ENCODE peak calls at places on chromosome 15, in nine cellular contexts. E is CD4-positive, alpha-beta T cell; Z is mammary epithelial cell; W is stomach; N is right atrium auricular region; X is endodermal cell; L is body of pancreas; Q is ovary; G is right lobe of liver. A is an unnamed sample.

GRCh38 chr15:34984884-34985630 is 3.0 kb downstream of the ZNF770 start:
- DNase-seq in E (no peak), Z (no peak), W (no peak), N (no peak), X (no peak), L (no peak), Q (no peak), G (peak; percentile 40), A (peak; percentile 46)

GRCh38 chr15:92801412-92801773 is 98.7 kb upstream of the CHD2 start:
- DNase-seq in E (no peak), Z (peak; percentile 59), W (no peak), N (no peak), X (no peak), L (peak; percentile 19), Q (no peak), G (no peak), A (no peak)

GRCh38 chr15:60101416-60101815 is 97.3 kb downstream of the FOXB1 start:
- DNase-seq in E (no peak), Z (no peak), W (no peak), N (no peak), X (no peak), L (no peak), Q (no peak), G (no peak), A (no peak)

GRCh38 chr15:59013246-59013645 is 25.8 kb downstream of the RNF111 start:
- DNase-seq in E (no peak), Z (no peak), W (no peak), N (no peak), X (no peak), L (no peak), Q (no peak), G (no peak), A (no peak)

GRCh38 chr15:88476635-88477038 is 9.1 kb downstream of the MRPS11 start:
- DNase-seq in E (no peak), Z (no peak), W (peak; percentile 45), N (no peak), X (peak; percentile 83), L (peak; percentile 55), Q (peak; percentile 48), G (peak; percentile 47), A (peak; percentile 62)

GRCh38 chr15:72230197-72231065 is 559 bp downstream of the PKM start:
- DNase-seq in E (peak; percentile 64), Z (peak; percentile 70), W (peak; percentile 84), N (peak; percentile 90), X (peak; percentile 91), L (peak; percentile 89), Q (peak; percentile 93), G (peak; percentile 94), A (peak; percentile 95)

GRCh38 chr15:56923174-56923579 is 4.7 kb downstream of the TCF12 start:
- DNase-seq in E (no peak), Z (no peak), W (no peak), N (no peak), X (no peak), L (no peak), Q (no peak), G (no peak), A (no peak)

GRCh38 chr15:46088486-46089437 is 453.9 kb downstream of the SQOR start:
- DNase-seq in E (no peak), Z (no peak), W (no peak), N (no peak), X (no peak), L (no peak), Q (no peak), G (no peak), A (no peak)

GRCh38 chr15:51536965-51537574 is 85.5 kb downstream of the DMXL2 start:
- DNase-seq in E (no peak), Z (no peak), W (no peak), N (no peak), X (no peak), L (no peak), Q (no peak), G (no peak), A (peak; percentile 6)

GRCh38 chr15:77532846-77533245 is 99.9 kb downstream of the LINGO1 start:
- DNase-seq in E (no peak), Z (no peak), W (peak; percentile 69), N (no peak), X (peak; percentile 42), L (no peak), Q (peak; percentile 12), G (no peak), A (no peak)

GRCh38 chr15:56913670-56914069 is 4.8 kb upstream of the TCF12 start:
- DNase-seq in E (no peak), Z (no peak), W (no peak), N (no peak), X (no peak), L (no peak), Q (no peak), G (no peak), A (no peak)

GRCh38 chr15:41513282-41514227 is at the start of gene LTK:
- DNase-seq in E (no peak), Z (no peak), W (no peak), N (no peak), X (peak; percentile 83), L (no peak), Q (peak; percentile 42), G (no peak), A (no peak)

GRCh38 chr15:57559875-57560274 is 31.8 kb upstream of the MYZAP start:
- DNase-seq in E (peak; percentile 78), Z (peak; percentile 43), W (peak; percentile 84), N (peak; percentile 81), X (peak; percentile 94), L (peak; percentile 83), Q (peak; percentile 74), G (peak; percentile 81), A (peak; percentile 80)

GRCh38 chr15:83786336-83786735 is 132.4 kb downstream of the ADAMTSL3 start:
- DNase-seq in E (no peak), Z (no peak), W (no peak), N (no peak), X (no peak), L (no peak), Q (no peak), G (no peak), A (no peak)

GRCh38 chr15:27410986-27411385 is 440.0 kb downstream of the GABRG3 start:
- DNase-seq in E (no peak), Z (no peak), W (no peak), N (no peak), X (no peak), L (no peak), Q (no peak), G (no peak), A (no peak)

GRCh38 chr15:68818671-68819450 is 1.8 kb downstream of the ANP32A start:
- DNase-seq in E (peak; percentile 47), Z (peak; percentile 47), W (peak; percentile 35), N (no peak), X (peak; percentile 87), L (peak; percentile 63), Q (peak; percentile 75), G (peak; percentile 76), A (peak; percentile 58)

DNA sequence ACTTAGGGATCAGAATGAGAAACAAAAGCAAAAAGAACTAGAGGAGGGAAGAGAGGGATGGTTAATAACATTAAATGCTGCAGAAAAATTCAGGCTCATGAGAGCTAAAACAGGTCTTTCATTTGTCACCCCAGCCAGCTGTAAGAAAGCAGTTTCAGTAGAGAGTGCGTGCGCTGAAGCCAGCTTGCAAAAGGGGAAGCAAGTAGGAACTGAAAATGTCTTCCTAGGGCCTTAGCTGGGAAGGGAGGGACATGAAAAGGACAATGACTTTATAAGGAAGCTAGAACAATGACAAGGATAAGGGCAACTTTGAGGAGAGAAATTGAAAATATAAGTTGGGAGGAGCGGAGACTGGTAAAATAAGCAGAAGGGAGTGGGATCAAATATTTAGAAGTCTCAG is 3.1 kb downstream of the CIAO2A start:
- DNase-seq in E (no peak), Z (no peak), W (no peak), N (no peak), X (no peak), L (peak; percentile 45), Q (no peak), G (no peak), A (no peak)
- H3K27ac ChIP-seq in E (no peak overlapping the region), Z (no peak overlapping the region), W (no peak overlapping the region), N (peak overlapping the region; percentile 91), X (no peak overlapping the region), L (no peak overlapping the region), Q (no peak overlapping the region), G (peak overlapping the region; percentile 9), A (peak overlapping the region; percentile 0)

GRCh38 chr15:99167640-99168039 is 62.8 kb downstream of the SYNM start:
- DNase-seq in E (no peak), Z (no peak), W (no peak), N (no peak), X (no peak), L (no peak), Q (no peak), G (no peak), A (no peak)

GRCh38 chr15:99169769-99170311 is 65.0 kb downstream of the SYNM start:
- DNase-seq in E (no peak), Z (no peak), W (no peak), N (no peak), X (no peak), L (peak; percentile 16), Q (no peak), G (no peak), A (peak; percentile 63)

GRCh38 chr15:99167201-99167600 is 62.3 kb downstream of the SYNM start:
- DNase-seq in E (no peak), Z (no peak), W (no peak), N (no peak), X (no peak), L (no peak), Q (no peak), G (no peak), A (no peak)

GRCh38 chr15:99170476-99171065 is 65.7 kb downstream of the SYNM start:
- DNase-seq in E (no peak), Z (no peak), W (no peak), N (no peak), X (no peak), L (no peak), Q (no peak), G (no peak), A (no peak)

GRCh38 chr15:99168601-99169580 is 64.0 kb downstream of the SYNM start:
- DNase-seq in E (no peak), Z (no peak), W (no peak), N (no peak), X (no peak), L (no peak), Q (no peak), G (no peak), A (no peak)
- H3K27ac ChIP-seq in E (no peak overlapping the region), Z (no peak overlapping the region), W (no peak overlapping the region), N (peak overlapping the region; percentile 83), X (no peak overlapping the region), L (no peak overlapping the region), Q (peak overlapping the region; percentile 28), G (peak overlapping the region; percentile 47), A (peak overlapping the region; percentile 77)

GRCh38 chr15:80180468-80180867 is 27.7 kb downstream of the FAH start:
- DNase-seq in E (no peak), Z (no peak), W (no peak), N (no peak), X (peak; percentile 60), L (no peak), Q (no peak), G (no peak), A (no peak)
- H3K27ac ChIP-seq in E (no peak overlapping the region), Z (no peak overlapping the region), W (no peak overlapping the region), N (no peak overlapping the region), X (no peak overlapping the region), L (no peak overlapping the region), Q (no peak overlapping the region), G (no peak overlapping the region), A (peak overlapping the region; percentile 86)

DNA sequence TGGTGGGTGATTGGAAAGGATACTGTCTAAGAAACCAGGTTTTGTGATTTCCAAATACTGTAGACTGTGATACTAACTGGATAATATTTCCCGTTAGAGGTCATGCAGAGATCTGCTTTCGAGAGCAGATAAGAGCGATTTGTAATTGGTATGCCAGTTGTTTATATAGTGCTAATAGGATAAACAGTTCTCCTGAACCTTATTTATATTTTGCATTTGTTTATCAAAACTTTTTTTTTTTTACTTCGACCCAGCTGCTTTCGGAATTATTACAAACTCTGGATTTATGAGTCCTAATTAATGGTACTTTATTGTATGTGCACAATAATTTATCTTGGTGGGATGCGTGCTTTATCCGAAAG is 62.0 kb downstream of the SMAD6 start:
- DNase-seq in E (no peak), Z (no peak), W (no peak), N (no peak), X (no peak), L (no peak), Q (no peak), G (no peak), A (no peak)
- H3K27ac ChIP-seq in E (no peak overlapping the region), Z (no peak overlapping the region), W (peak overlapping the region; percentile 85), N (peak overlapping the region; percentile 80), X (no peak overlapping the region), L (peak overlapping the region; percentile 52), Q (peak overlapping the region; percentile 79), G (no peak overlapping the region), A (peak overlapping the region; percentile 6)